ENCODE peak calls at places on chromosomes 4 and X, in seven cellular contexts. L, H, W, N, A, B and Y are unnamed samples.

GRCh38 chrX:102832661-102833060 is 104.4 kb upstream of the RAB40AL start:
- DNase-seq in W (no peak), A (no peak), B (no peak), L (no peak), H (peak; percentile 43), N (no peak), Y (no peak)

GRCh38 chr4:188329526-188329925 is 190.3 kb downstream of the TRIML1 start:
- DNase-seq in B (no peak), W (no peak), H (no peak), L (no peak), A (no peak), N (no peak), Y (no peak)

GRCh38 chr4:29653221-29653620 is 1066.9 kb upstream of the PCDH7 start:
- DNase-seq in L (no peak), B (no peak), A (no peak), W (no peak), H (no peak), N (no peak), Y (no peak)

GRCh38 chr4:51868449-51868847 is 25.5 kb downstream of the DCUN1D4 start:
- DNase-seq in B (no peak), H (no peak), N (no peak), A (no peak), L (no peak), W (no peak), Y (no peak)

GRCh38 chr4:5500165-5500564 is 208.2 kb downstream of the EVC2 start:
- DNase-seq in N (no peak), W (no peak), B (no peak), A (no peak), L (no peak), H (peak; percentile 30), Y (no peak)

GRCh38 chrX:70176938-70177533 is at the start of gene DGAT2L6:
- DNase-seq in H (no peak), B (no peak), L (no peak), A (no peak), N (no peak), W (no peak), Y (no peak)

GRCh38 chr4:18075823-18076433 is 54.4 kb upstream of the LCORL start:
- DNase-seq in H (peak; percentile 2), L (peak; percentile 14), B (peak; percentile 12), A (no peak), N (peak; percentile 40), W (no peak), Y (no peak)

GRCh38 chr4:164357957-164358356 is 396.0 kb upstream of the SMIM31 start:
- DNase-seq in N (no peak), L (no peak), W (no peak), H (peak; percentile 9), B (no peak), A (no peak), Y (no peak)

GRCh38 chr4:169690787-169691186 is 67.0 kb downstream of the HPF1 start:
- DNase-seq in N (no peak), W (no peak), A (peak; percentile 43), L (no peak), H (no peak), B (no peak), Y (no peak)

GRCh38 chrX:41670108-41670507 is 18.7 kb upstream of the GPR34 start:
- DNase-seq in A (no peak), N (no peak), W (no peak), B (no peak), L (no peak), H (no peak), Y (no peak)

GRCh38 chr4:80361329-80361900 is 25.9 kb downstream of the CFAP299 start:
- DNase-seq in A (no peak), L (no peak), B (no peak), H (peak; percentile 53), N (no peak), W (no peak), Y (no peak)

GRCh38 chrX:70592091-70592490 is 147.5 kb downstream of the DLG3 start:
- DNase-seq in W (no peak), N (no peak), H (peak; percentile 55), L (no peak), B (no peak), A (no peak), Y (no peak)

GRCh38 chrX:44619039-44619438 is 76.4 kb upstream of the FUNDC1 start:
- DNase-seq in N (no peak), W (no peak), B (no peak), L (no peak), A (no peak), H (no peak), Y (no peak)

GRCh38 chr4:100257567-100257966 is 67.3 kb upstream of the DDIT4L start:
- DNase-seq in A (no peak), N (no peak), H (no peak), L (no peak), B (no peak), W (no peak), Y (no peak)

GRCh38 chr4:98659741-98660507 is 1.5 kb upstream of the TSPAN5 start:
- DNase-seq in H (no peak), N (no peak), A (no peak), W (no peak), B (no peak), L (no peak), Y (no peak)

GRCh38 chr4:5724377-5724776 is 13.4 kb downstream of the EVC start:
- DNase-seq in W (no peak), B (no peak), H (no peak), L (no peak), A (no peak), N (no peak), Y (no peak)

GRCh38 chrX:386239-386767 is 404 bp downstream of the PPP2R3B start:
- DNase-seq in W (no peak), A (no peak), H (no peak), N (peak; percentile 25), L (no peak), B (no peak), Y (no peak)

GRCh38 chr4:160567634-160568033 is 1464.8 kb downstream of the RAPGEF2 start:
- DNase-seq in W (no peak), H (no peak), B (no peak), A (no peak), L (no peak), N (no peak), Y (no peak)

GRCh38 chr4:147733614-147734344 is 1.9 kb downstream of the ARHGAP10 start:
- DNase-seq in N (no peak), A (no peak), W (no peak), B (peak; percentile 17), L (no peak), H (peak; percentile 82), Y (no peak)
- TF ChIP-seq CTCF in N (no peak), A (no peak), W (no peak), B (no peak), L (peak; percentile 12), H (no peak), Y (no peak)

DNA sequence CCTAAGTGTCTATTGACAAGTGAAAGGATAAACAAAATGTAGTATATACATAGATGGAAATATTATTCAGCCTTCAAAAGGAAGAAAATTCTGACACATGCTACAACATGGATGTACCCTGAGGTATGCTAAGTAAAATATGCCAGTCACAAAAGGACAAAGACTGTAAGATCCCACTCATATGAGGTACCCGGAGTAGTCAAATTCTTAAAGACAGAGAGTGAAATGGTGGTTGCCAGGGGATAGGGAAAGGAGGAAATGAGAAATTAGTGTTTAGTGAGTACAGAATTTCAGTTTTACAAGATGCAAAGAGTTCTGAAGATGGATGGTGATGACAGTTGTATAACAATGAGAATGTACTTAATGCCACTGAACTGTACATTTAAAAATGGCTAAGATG is 102.3 kb upstream of the NAP1L5 start:
- DNase-seq in B (no peak), L (no peak), H (no peak), N (no peak), W (no peak), A (no peak), Y (no peak)
- H3K4me1 ChIP-seq in B (peaks cover 14% of the 10 kb centered on the region), L (peaks cover 7% of the 10 kb centered on the region), H (peaks cover 2% of the 10 kb centered on the region), N (peaks cover 13% of the 10 kb centered on the region), W (peaks cover 16% of the 10 kb centered on the region), A (peaks cover 21% of the 10 kb centered on the region), Y (peaks cover 8% of the 10 kb centered on the region)

DNA sequence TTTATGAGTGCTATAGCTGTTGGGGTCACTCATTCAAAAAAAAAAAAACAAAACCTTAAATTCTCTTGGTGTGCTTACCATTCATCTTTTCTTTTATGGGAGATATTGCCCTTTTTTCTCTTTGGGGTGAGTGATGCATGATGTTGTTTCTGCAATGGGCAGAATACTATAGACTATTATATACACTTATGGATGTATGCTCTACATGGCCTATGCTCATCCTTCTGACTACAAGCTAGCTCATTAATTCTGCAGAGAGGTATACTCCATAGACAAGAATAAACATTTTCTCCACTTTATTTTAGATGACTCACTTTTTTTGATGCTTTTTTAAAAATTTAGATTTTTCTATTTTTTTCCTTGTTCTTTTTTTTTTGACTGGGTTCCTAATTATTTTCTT is 160.3 kb upstream of the ANK2 start:
- DNase-seq in A (no peak), N (no peak), L (no peak), B (no peak), W (no peak), H (no peak), Y (no peak)
- H3K4me3 ChIP-seq in A (no peak overlapping the region), N (no peak overlapping the region), L (peak overlapping the region; percentile 0), B (peak overlapping the region; percentile 22), W (no peak overlapping the region), H (no peak overlapping the region), Y (no peak overlapping the region)

GRCh38 chr4:184506527-184507121 is 32.3 kb upstream of the IRF2 start:
- DNase-seq in H (no peak), B (no peak), W (no peak), L (no peak), N (no peak), A (no peak), Y (no peak)
- TF ChIP-seq CTCF in H (no peak), B (peak; percentile 28), W (peak; percentile 15), L (no peak), N (no peak), A (peak; percentile 28), Y (no peak)

DNA sequence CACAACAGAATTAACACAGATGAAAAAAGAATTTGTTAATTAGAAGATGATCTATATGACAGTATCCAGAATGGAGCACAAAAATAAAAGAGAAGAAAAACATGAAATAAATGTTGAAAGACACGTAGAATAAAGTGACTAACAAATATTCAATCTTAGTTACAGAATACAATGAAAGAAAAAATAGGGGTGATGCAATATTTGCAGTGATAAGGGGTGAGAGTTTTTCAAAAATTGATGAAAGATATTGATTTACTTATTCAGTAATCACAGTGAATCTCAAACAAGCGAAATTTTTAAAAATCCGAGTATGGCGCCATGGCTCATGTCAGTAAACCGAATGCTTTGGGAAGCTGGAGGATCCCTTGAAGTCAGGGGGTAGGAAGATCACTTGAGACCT is 20.2 kb upstream of the RAB28 start:
- DNase-seq in W (no peak), N (no peak), H (no peak), A (no peak), L (no peak), B (no peak), Y (no peak)
- H3K4me1 ChIP-seq in W (no peaks in the 10 kb centered on the region), N (no peaks in the 10 kb centered on the region), H (no peaks in the 10 kb centered on the region), A (no peaks in the 10 kb centered on the region), L (no peaks in the 10 kb centered on the region), B (no peaks in the 10 kb centered on the region), Y (no peaks in the 10 kb centered on the region)